ENCODE peak calls at places on chromosomes 11 and 22, in nine cellular contexts. One of them, this sample, is unnamed.

GRCh38 chr11:65279713-65280459 is 18.1 kb downstream of the POLA2 start:
- DNase-seq in Right ventricle myocardium inferior: no peak
- DNase-seq in GM12865: peak
- DNase-seq in CD4-positive, alpha-beta T cell: no peak
- DNase-seq in iris pigment epithelial cell: peak
- DNase-seq in HTR-8/SVneo: peak
- DNase-seq in astrocyte of the hippocampus: peak
- DNase-seq in kidney: no peak
- DNase-seq in stromal cell of bone marrow: peak
- DNase-seq in this sample: no peak

GRCh38 chr11:31449040-31449439 is 60.4 kb downstream of the IMMP1L start:
- DNase-seq in Right ventricle myocardium inferior: no peak
- DNase-seq in GM12865: no peak
- DNase-seq in CD4-positive, alpha-beta T cell: no peak
- DNase-seq in iris pigment epithelial cell: no peak
- DNase-seq in HTR-8/SVneo: no peak
- DNase-seq in astrocyte of the hippocampus: no peak
- DNase-seq in kidney: no peak
- DNase-seq in stromal cell of bone marrow: no peak
- DNase-seq in this sample: no peak

GRCh38 chr11:46386674-46387073 is 4.9 kb downstream of the CHRM4 start:
- DNase-seq in Right ventricle myocardium inferior: no peak
- DNase-seq in GM12865: no peak
- DNase-seq in CD4-positive, alpha-beta T cell: no peak
- DNase-seq in iris pigment epithelial cell: no peak
- DNase-seq in HTR-8/SVneo: no peak
- DNase-seq in astrocyte of the hippocampus: no peak
- DNase-seq in kidney: no peak
- DNase-seq in stromal cell of bone marrow: no peak
- DNase-seq in this sample: no peak

GRCh38 chr11:95563859-95564258 is 225.7 kb downstream of the FAM76B start:
- DNase-seq in Right ventricle myocardium inferior: no peak
- DNase-seq in GM12865: no peak
- DNase-seq in CD4-positive, alpha-beta T cell: no peak
- DNase-seq in iris pigment epithelial cell: no peak
- DNase-seq in HTR-8/SVneo: no peak
- DNase-seq in astrocyte of the hippocampus: peak
- DNase-seq in kidney: no peak
- DNase-seq in stromal cell of bone marrow: no peak
- DNase-seq in this sample: no peak

GRCh38 chr11:17762309-17762974 is 27.9 kb downstream of the KCNC1 start:
- DNase-seq in Right ventricle myocardium inferior: peak
- DNase-seq in GM12865: peak
- DNase-seq in CD4-positive, alpha-beta T cell: no peak
- DNase-seq in iris pigment epithelial cell: no peak
- DNase-seq in HTR-8/SVneo: no peak
- DNase-seq in astrocyte of the hippocampus: no peak
- DNase-seq in kidney: no peak
- DNase-seq in stromal cell of bone marrow: no peak
- DNase-seq in this sample: no peak

GRCh38 chr22:19962909-19963806 is 21.5 kb upstream of the TXNRD2 start:
- DNase-seq in Right ventricle myocardium inferior: peak
- DNase-seq in GM12865: no peak
- DNase-seq in CD4-positive, alpha-beta T cell: no peak
- DNase-seq in iris pigment epithelial cell: peak
- DNase-seq in HTR-8/SVneo: peak
- DNase-seq in astrocyte of the hippocampus: peak
- DNase-seq in kidney: peak
- DNase-seq in stromal cell of bone marrow: no peak
- DNase-seq in this sample: no peak

GRCh38 chr11:127017482-127017881 is 16.9 kb upstream of the KIRREL3 start:
- DNase-seq in Right ventricle myocardium inferior: no peak
- DNase-seq in GM12865: no peak
- DNase-seq in CD4-positive, alpha-beta T cell: no peak
- DNase-seq in iris pigment epithelial cell: peak
- DNase-seq in HTR-8/SVneo: peak
- DNase-seq in astrocyte of the hippocampus: peak
- DNase-seq in kidney: no peak
- DNase-seq in stromal cell of bone marrow: no peak
- DNase-seq in this sample: no peak

GRCh38 chr11:107446822-107447431 is 10.7 kb downstream of the CWF19L2 start:
- DNase-seq in Right ventricle myocardium inferior: no peak
- DNase-seq in GM12865: no peak
- DNase-seq in CD4-positive, alpha-beta T cell: no peak
- DNase-seq in iris pigment epithelial cell: no peak
- DNase-seq in HTR-8/SVneo: no peak
- DNase-seq in astrocyte of the hippocampus: no peak
- DNase-seq in kidney: no peak
- DNase-seq in stromal cell of bone marrow: no peak
- DNase-seq in this sample: no peak

GRCh38 chr22:30297276-30298004 is 8.1 kb upstream of the CASTOR1 start:
- DNase-seq in Right ventricle myocardium inferior: no peak
- DNase-seq in GM12865: no peak
- DNase-seq in CD4-positive, alpha-beta T cell: no peak
- DNase-seq in iris pigment epithelial cell: no peak
- DNase-seq in HTR-8/SVneo: no peak
- DNase-seq in astrocyte of the hippocampus: no peak
- DNase-seq in kidney: no peak
- DNase-seq in stromal cell of bone marrow: no peak
- DNase-seq in this sample: no peak

GRCh38 chr11:110909331-110909730 is 197.1 kb upstream of the ARHGAP20 start:
- DNase-seq in Right ventricle myocardium inferior: no peak
- DNase-seq in GM12865: no peak
- DNase-seq in CD4-positive, alpha-beta T cell: no peak
- DNase-seq in iris pigment epithelial cell: peak
- DNase-seq in HTR-8/SVneo: no peak
- DNase-seq in astrocyte of the hippocampus: no peak
- DNase-seq in kidney: no peak
- DNase-seq in stromal cell of bone marrow: no peak
- DNase-seq in this sample: no peak

GRCh38 chr22:47806894-47807293 is 1044.4 kb downstream of the TBC1D22A start:
- DNase-seq in Right ventricle myocardium inferior: no peak
- DNase-seq in GM12865: no peak
- DNase-seq in CD4-positive, alpha-beta T cell: no peak
- DNase-seq in iris pigment epithelial cell: no peak
- DNase-seq in HTR-8/SVneo: no peak
- DNase-seq in astrocyte of the hippocampus: no peak
- DNase-seq in kidney: no peak
- DNase-seq in stromal cell of bone marrow: no peak
- DNase-seq in this sample: no peak

GRCh38 chr11:100810146-100810545 is 123.1 kb downstream of the ARHGAP42 start:
- DNase-seq in Right ventricle myocardium inferior: no peak
- DNase-seq in GM12865: no peak
- DNase-seq in CD4-positive, alpha-beta T cell: no peak
- DNase-seq in iris pigment epithelial cell: peak
- DNase-seq in HTR-8/SVneo: peak
- DNase-seq in astrocyte of the hippocampus: peak
- DNase-seq in kidney: no peak
- DNase-seq in stromal cell of bone marrow: no peak
- DNase-seq in this sample: no peak

GRCh38 chr11:70341881-70342429 is 56.4 kb upstream of the CTTN start:
- DNase-seq in Right ventricle myocardium inferior: no peak
- DNase-seq in GM12865: no peak
- DNase-seq in CD4-positive, alpha-beta T cell: no peak
- DNase-seq in iris pigment epithelial cell: no peak
- DNase-seq in HTR-8/SVneo: no peak
- DNase-seq in astrocyte of the hippocampus: no peak
- DNase-seq in kidney: no peak
- DNase-seq in stromal cell of bone marrow: no peak
- DNase-seq in this sample: peak

GRCh38 chr11:6992457-6993431 is 27.4 kb downstream of the ZNF214 start:
- DNase-seq in Right ventricle myocardium inferior: no peak
- DNase-seq in GM12865: no peak
- DNase-seq in CD4-positive, alpha-beta T cell: no peak
- DNase-seq in iris pigment epithelial cell: peak
- DNase-seq in HTR-8/SVneo: no peak
- DNase-seq in astrocyte of the hippocampus: peak
- DNase-seq in kidney: no peak
- DNase-seq in stromal cell of bone marrow: peak
- DNase-seq in this sample: no peak

GRCh38 chr11:9765320-9766101 is 101.6 kb downstream of the SWAP70 start:
- DNase-seq in Right ventricle myocardium inferior: peak
- DNase-seq in GM12865: peak
- DNase-seq in CD4-positive, alpha-beta T cell: no peak
- DNase-seq in iris pigment epithelial cell: peak
- DNase-seq in HTR-8/SVneo: peak
- DNase-seq in astrocyte of the hippocampus: peak
- DNase-seq in kidney: peak
- DNase-seq in stromal cell of bone marrow: peak
- DNase-seq in this sample: no peak

GRCh38 chr11:86591631-86592030 is 80.8 kb downstream of the ME3 start:
- DNase-seq in Right ventricle myocardium inferior: no peak
- DNase-seq in GM12865: peak
- DNase-seq in CD4-positive, alpha-beta T cell: no peak
- DNase-seq in iris pigment epithelial cell: peak
- DNase-seq in HTR-8/SVneo: no peak
- DNase-seq in astrocyte of the hippocampus: no peak
- DNase-seq in kidney: no peak
- DNase-seq in stromal cell of bone marrow: no peak
- DNase-seq in this sample: no peak

GRCh38 chr11:17272823-17273222 is 3.7 kb upstream of the NUCB2 start:
- DNase-seq in Right ventricle myocardium inferior: no peak
- DNase-seq in GM12865: no peak
- DNase-seq in CD4-positive, alpha-beta T cell: no peak
- DNase-seq in iris pigment epithelial cell: no peak
- DNase-seq in HTR-8/SVneo: no peak
- DNase-seq in astrocyte of the hippocampus: no peak
- DNase-seq in kidney: no peak
- DNase-seq in stromal cell of bone marrow: no peak
- DNase-seq in this sample: peak